ENCODE peak calls at places on chromosome 22, in five cellular contexts. One of them, this sample, is unnamed.

GRCh38 chr22:29663230-29663826 is 56.5 kb upstream of the CABP7 start:
- DNase-seq in HepG2: no peak
- DNase-seq in A549: no peak
- DNase-seq in IMR-90: peak
- DNase-seq in K562: no peak
- DNase-seq in this sample: no peak

GRCh38 chr22:19891350-19892248 is 36.9 kb upstream of the GNB1L start:
- DNase-seq in HepG2: peak
- DNase-seq in A549: no peak
- DNase-seq in IMR-90: peak
- DNase-seq in K562: peak
- DNase-seq in this sample: peak

GRCh38 chr22:39927544-39927943 is 26.7 kb downstream of the GRAP2 start:
- DNase-seq in HepG2: peak
- DNase-seq in A549: no peak
- DNase-seq in IMR-90: no peak
- DNase-seq in K562: no peak
- DNase-seq in this sample: no peak

GRCh38 chr22:46104170-46104880 is 46.0 kb upstream of the PPARA start:
- DNase-seq in HepG2: no peak
- DNase-seq in A549: no peak
- DNase-seq in IMR-90: no peak
- DNase-seq in K562: no peak
- DNase-seq in this sample: no peak

GRCh38 chr22:34878996-34879395 is 187.0 kb upstream of the ISX start:
- DNase-seq in HepG2: no peak
- DNase-seq in A549: no peak
- DNase-seq in IMR-90: no peak
- DNase-seq in K562: no peak
- DNase-seq in this sample: no peak

GRCh38 chr22:33513388-33514336 is 406.6 kb downstream of the LARGE1 start:
- DNase-seq in HepG2: peak
- DNase-seq in A549: no peak
- DNase-seq in IMR-90: peak
- DNase-seq in K562: no peak
- DNase-seq in this sample: no peak

GRCh38 chr22:41417622-41418390 is 28.8 kb downstream of the TOB2 start:
- DNase-seq in HepG2: no peak
- DNase-seq in A549: peak
- DNase-seq in IMR-90: no peak
- DNase-seq in K562: no peak
- DNase-seq in this sample: no peak

GRCh38 chr22:48799227-48799970 is 1028.3 kb downstream of the BRD1 start:
- DNase-seq in HepG2: no peak
- DNase-seq in A549: no peak
- DNase-seq in IMR-90: no peak
- DNase-seq in K562: no peak
- DNase-seq in this sample: no peak

GRCh38 chr22:19524170-19525115 is at the start of gene CLDN5:
- DNase-seq in HepG2: no peak
- DNase-seq in A549: no peak
- DNase-seq in IMR-90: no peak
- DNase-seq in K562: peak
- DNase-seq in this sample: peak

GRCh38 chr22:36881504-36882245 is 20.9 kb downstream of the NCF4 start:
- DNase-seq in HepG2: no peak
- DNase-seq in A549: no peak
- DNase-seq in IMR-90: no peak
- DNase-seq in K562: no peak
- DNase-seq in this sample: no peak

GRCh38 chr22:37464181-37464580 is 22.0 kb downstream of the MFNG start:
- DNase-seq in HepG2: no peak
- DNase-seq in A549: no peak
- DNase-seq in IMR-90: no peak
- DNase-seq in K562: no peak
- DNase-seq in this sample: peak

GRCh38 chr22:24975813-24976341 is 23.4 kb downstream of the KIAA1671 start:
- DNase-seq in HepG2: no peak
- DNase-seq in A549: no peak
- DNase-seq in IMR-90: no peak
- DNase-seq in K562: no peak
- DNase-seq in this sample: no peak

GRCh38 chr22:27525711-27526110 is 275.8 kb downstream of the MN1 start:
- DNase-seq in HepG2: no peak
- DNase-seq in A549: no peak
- DNase-seq in IMR-90: no peak
- DNase-seq in K562: no peak
- DNase-seq in this sample: no peak

GRCh38 chr22:43152355-43153071 is 1.2 kb downstream of the TSPO start:
- DNase-seq in HepG2: no peak
- DNase-seq in A549: peak
- DNase-seq in IMR-90: peak
- DNase-seq in K562: no peak
- DNase-seq in this sample: peak

GRCh38 chr22:26663374-26663923 is 6.1 kb downstream of the MIAT start:
- DNase-seq in HepG2: no peak
- DNase-seq in A549: no peak
- DNase-seq in IMR-90: no peak
- DNase-seq in K562: no peak
- DNase-seq in this sample: no peak

GRCh38 chr22:46030241-46030880 is 53.4 kb upstream of the WNT7B start:
- DNase-seq in HepG2: no peak
- DNase-seq in A549: no peak
- DNase-seq in IMR-90: no peak
- DNase-seq in K562: no peak
- DNase-seq in this sample: no peak

GRCh38 chr22:34427436-34427835 is 507.2 kb upstream of the LARGE1 start:
- DNase-seq in HepG2: no peak
- DNase-seq in A549: no peak
- DNase-seq in IMR-90: no peak
- DNase-seq in K562: no peak
- DNase-seq in this sample: no peak

GRCh38 chr22:21865041-21865440 is 2.4 kb downstream of the MAPK1 start:
- DNase-seq in HepG2: no peak
- DNase-seq in A549: no peak
- DNase-seq in IMR-90: peak
- DNase-seq in K562: no peak
- DNase-seq in this sample: peak

GRCh38 chr22:19970479-19971275 is 29.1 kb upstream of the TXNRD2 start:
- DNase-seq in HepG2: peak
- DNase-seq in A549: peak
- DNase-seq in IMR-90: peak
- DNase-seq in K562: peak
- DNase-seq in this sample: peak

GRCh38 chr22:37431366-37431765 is 4.1 kb upstream of the ELFN2 start:
- DNase-seq in HepG2: peak
- DNase-seq in A549: peak
- DNase-seq in IMR-90: peak
- DNase-seq in K562: no peak
- DNase-seq in this sample: no peak

GRCh38 chr22:45891996-45892621 is 84.9 kb downstream of the WNT7B start:
- DNase-seq in HepG2: no peak
- DNase-seq in A549: no peak
- DNase-seq in IMR-90: no peak
- DNase-seq in K562: no peak
- DNase-seq in this sample: no peak

GRCh38 chr22:38655532-38656255 is 498 bp downstream of the FAM227A start:
- DNase-seq in HepG2: no peak
- DNase-seq in A549: peak
- DNase-seq in IMR-90: peak
- DNase-seq in K562: no peak
- DNase-seq in this sample: peak

GRCh38 chr22:37032535-37033460 is 13.3 kb downstream of the MPST start:
- DNase-seq in HepG2: peak
- DNase-seq in A549: peak
- DNase-seq in IMR-90: peak
- DNase-seq in K562: no peak
- DNase-seq in this sample: no peak

GRCh38 chr22:27250418-27250817 is 551.1 kb downstream of the MN1 start:
- DNase-seq in HepG2: no peak
- DNase-seq in A549: no peak
- DNase-seq in IMR-90: no peak
- DNase-seq in K562: no peak
- DNase-seq in this sample: no peak

GRCh38 chr22:40004836-40005235 is 10.1 kb downstream of the FAM83F start:
- DNase-seq in HepG2: no peak
- DNase-seq in A549: no peak
- DNase-seq in IMR-90: no peak
- DNase-seq in K562: no peak
- DNase-seq in this sample: no peak

GRCh38 chr22:29310065-29310862 is 3.8 kb downstream of the GAS2L1 start:
- DNase-seq in HepG2: no peak
- DNase-seq in A549: no peak
- DNase-seq in IMR-90: no peak
- DNase-seq in K562: no peak
- DNase-seq in this sample: no peak

GRCh38 chr22:28711820-28712777 is 29.5 kb downstream of the CHEK2 start:
- DNase-seq in HepG2: peak
- DNase-seq in A549: peak
- DNase-seq in IMR-90: peak
- DNase-seq in K562: peak
- DNase-seq in this sample: no peak

GRCh38 chr22:19143212-19143611 is 1.2 kb downstream of the ESS2 start:
- DNase-seq in HepG2: no peak
- DNase-seq in A549: no peak
- DNase-seq in IMR-90: no peak
- DNase-seq in K562: no peak
- DNase-seq in this sample: no peak

GRCh38 chr22:42881982-42882656 is 25.0 kb upstream of the ARFGAP3 start:
- DNase-seq in HepG2: no peak
- DNase-seq in A549: no peak
- DNase-seq in IMR-90: no peak
- DNase-seq in K562: no peak
- DNase-seq in this sample: no peak

GRCh38 chr22:48772286-48772907 is 1055.3 kb downstream of the BRD1 start:
- DNase-seq in HepG2: no peak
- DNase-seq in A549: no peak
- DNase-seq in IMR-90: no peak
- DNase-seq in K562: no peak
- DNase-seq in this sample: no peak

GRCh38 chr22:47303161-47303890 is 540.9 kb downstream of the TBC1D22A start:
- DNase-seq in HepG2: no peak
- DNase-seq in A549: no peak
- DNase-seq in IMR-90: no peak
- DNase-seq in K562: no peak
- DNase-seq in this sample: no peak

GRCh38 chr22:47304191-47304831 is 541.9 kb downstream of the TBC1D22A start:
- DNase-seq in HepG2: no peak
- DNase-seq in A549: no peak
- DNase-seq in IMR-90: no peak
- DNase-seq in K562: no peak
- DNase-seq in this sample: peak

GRCh38 chr22:47307326-47307725 is 544.9 kb downstream of the TBC1D22A start:
- DNase-seq in HepG2: no peak
- DNase-seq in A549: peak
- DNase-seq in IMR-90: peak
- DNase-seq in K562: peak
- DNase-seq in this sample: no peak

GRCh38 chr22:47301820-47302475 is 539.5 kb downstream of the TBC1D22A start:
- DNase-seq in HepG2: no peak
- DNase-seq in A549: no peak
- DNase-seq in IMR-90: no peak
- DNase-seq in K562: no peak
- DNase-seq in this sample: no peak

DNA sequence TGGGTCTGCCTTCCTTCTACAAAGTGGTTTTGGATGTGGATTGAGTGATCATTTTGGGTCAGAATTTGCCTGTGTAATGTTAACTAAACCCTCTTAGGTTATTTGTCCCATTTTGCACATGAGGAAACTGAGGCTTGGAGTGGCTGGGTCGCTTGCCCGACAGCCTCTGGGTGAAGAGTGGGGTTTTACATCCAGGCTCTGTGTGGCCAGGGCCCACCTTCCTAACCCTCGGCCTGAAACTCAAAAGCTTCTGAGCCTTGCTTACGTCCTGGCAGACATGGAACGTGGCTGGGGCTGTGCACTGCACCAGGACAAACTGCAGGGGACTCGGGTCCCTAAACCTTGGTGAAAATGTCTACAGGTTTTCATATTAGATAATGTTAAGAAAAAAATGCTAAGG is 542.4 kb downstream of the TBC1D22A start:
- DNase-seq in HepG2: no peak
- DNase-seq in A549: no peak
- DNase-seq in IMR-90: no peak
- DNase-seq in K562: no peak
- DNase-seq in this sample: no peak
- TF ChIP-seq SMC3 in HepG2: no peak
- TF ChIP-seq SMC3 in A549: no peak
- TF ChIP-seq SMC3 in IMR-90: no peak
- TF ChIP-seq SMC3 in K562: no peak
- TF ChIP-seq SMC3 in this sample: no peak

DNA sequence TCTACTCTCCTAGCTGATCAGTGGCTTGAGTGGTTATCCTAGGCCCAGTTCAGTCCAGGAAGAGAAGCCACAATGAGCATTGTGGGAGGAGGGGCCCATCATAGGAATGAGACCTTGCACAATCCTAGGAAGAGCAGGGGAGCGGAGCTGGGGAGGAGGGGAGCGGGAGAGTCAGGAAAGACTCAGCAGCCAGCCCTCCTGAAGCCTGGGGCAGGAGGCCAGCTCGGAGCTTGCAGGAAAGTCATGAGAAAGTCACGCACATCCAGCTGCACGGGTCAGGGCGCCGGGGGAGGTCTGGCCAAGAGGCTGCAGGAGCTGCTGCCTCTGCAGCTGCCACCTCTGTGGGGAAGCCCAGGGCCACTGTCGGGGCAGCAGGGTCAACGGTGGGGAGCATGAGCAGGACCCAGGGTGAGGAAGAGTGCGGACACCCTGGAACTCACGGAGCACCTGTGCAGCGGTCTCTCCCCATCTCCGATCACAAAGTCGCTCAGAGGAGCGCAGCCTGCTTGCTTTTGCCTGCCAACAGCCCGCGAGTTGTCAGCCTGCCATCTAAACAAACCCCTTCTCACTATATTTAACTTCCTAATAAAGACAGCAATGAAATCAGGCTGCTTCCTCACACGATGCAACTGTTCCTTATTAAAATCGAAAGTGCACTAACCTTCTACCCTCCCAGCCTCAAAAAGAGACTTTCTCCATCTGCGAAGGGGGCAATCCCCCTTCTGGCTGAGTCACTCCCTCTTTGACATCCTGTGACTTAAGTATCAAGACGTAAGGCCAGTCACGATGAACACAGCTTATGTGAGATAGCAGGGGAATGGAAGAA is 52.8 kb upstream of the RTL6 start:
- DNase-seq in HepG2: no peak
- DNase-seq in A549: peak
- DNase-seq in IMR-90: peak
- DNase-seq in K562: no peak
- DNase-seq in this sample: no peak
- TF ChIP-seq SMC3 in HepG2: no peak
- TF ChIP-seq SMC3 in A549: no peak
- TF ChIP-seq SMC3 in IMR-90: peak
- TF ChIP-seq SMC3 in K562: no peak
- TF ChIP-seq SMC3 in this sample: no peak

GRCh38 chr22:23700706-23701105 is 9.9 kb downstream of the RGL4 start:
- DNase-seq in HepG2: peak
- DNase-seq in A549: no peak
- DNase-seq in IMR-90: peak
- DNase-seq in K562: no peak
- DNase-seq in this sample: no peak
- TF ChIP-seq SMC3 in HepG2: no peak
- TF ChIP-seq SMC3 in A549: no peak
- TF ChIP-seq SMC3 in IMR-90: no peak
- TF ChIP-seq SMC3 in K562: no peak
- TF ChIP-seq SMC3 in this sample: no peak

GRCh38 chr22:50180727-50181521 is 4.8 kb upstream of the TRABD start:
- DNase-seq in HepG2: no peak
- DNase-seq in A549: no peak
- DNase-seq in IMR-90: no peak
- DNase-seq in K562: no peak
- DNase-seq in this sample: no peak
- TF ChIP-seq SMC3 in HepG2: no peak
- TF ChIP-seq SMC3 in A549: no peak
- TF ChIP-seq SMC3 in IMR-90: no peak
- TF ChIP-seq SMC3 in K562: no peak
- TF ChIP-seq SMC3 in this sample: no peak